ENCODE peak calls at places on chromosomes 11 and 22, in eight cellular contexts. N is T-helper 1 cell; X is chondrocyte; A is hepatic stellate cell; C is EL; E is sigmoid colon; W is WTC11; K is stimulated activated CD8-positive, alpha-beta memory T cell treated with anti-CD3 and anti-CD28 coated beads, Interleukin-2, amount 100 ng/mL, for 1 hour. T is an unnamed sample.

GRCh38 chr11:123316003-123316402 is 114.1 kb upstream of the GRAMD1B start:
- DNase-seq in W (no peak), N (no peak), E (no peak), K (no peak), X (no peak), C (no peak), A (peak), T (no peak)

GRCh38 chr11:113675003-113675471 is 31.1 kb downstream of the TMPRSS5 start:
- DNase-seq in W (no peak), C (peak), A (peak), N (no peak), X (no peak), E (no peak), K (no peak), T (no peak)

GRCh38 chr11:120023120-120023519 is 114.8 kb downstream of the TRIM29 start:
- DNase-seq in E (no peak), W (peak), C (no peak), A (no peak), X (no peak), K (no peak), N (no peak), T (no peak)

GRCh38 chr22:24517446-24517845 is 22.3 kb downstream of the UPB1 start:
- DNase-seq in A (no peak), W (no peak), E (no peak), K (no peak), X (no peak), N (no peak), C (no peak), T (no peak)

GRCh38 chr22:17724678-17725464 is 49.4 kb downstream of the BID start:
- DNase-seq in A (no peak), E (no peak), X (no peak), K (no peak), W (no peak), C (no peak), N (no peak), T (no peak)

GRCh38 chr11:124315052-124315451 is 1.3 kb upstream of the OR8D1 start:
- DNase-seq in W (no peak), E (no peak), C (peak), N (no peak), A (peak), K (no peak), X (no peak), T (no peak)

GRCh38 chr11:121614661-121615240 is 162.0 kb upstream of the SORL1-AS1 start:
- DNase-seq in X (no peak), N (no peak), E (no peak), K (no peak), W (peak), C (no peak), A (no peak), T (no peak)

GRCh38 chr11:3920148-3920852 is 64.8 kb downstream of the STIM1 start:
- DNase-seq in K (peak), X (no peak), E (peak), N (peak), C (peak), A (no peak), W (no peak), T (no peak)

GRCh38 chr11:2321311-2321683 is 19.5 kb downstream of the TSPAN32 start:
- DNase-seq in A (no peak), K (no peak), E (no peak), W (no peak), N (no peak), C (no peak), X (no peak), T (no peak)

GRCh38 chr11:76424379-76424778 is 20.4 kb upstream of the EMSY start:
- DNase-seq in W (no peak), E (no peak), A (no peak), N (no peak), K (no peak), C (no peak), X (no peak), T (no peak)

GRCh38 chr11:110112457-110112856 is 19.3 kb downstream of the ZC3H12C start:
- DNase-seq in A (no peak), E (no peak), X (no peak), C (no peak), W (no peak), K (no peak), N (no peak), T (no peak)

GRCh38 chr11:72441647-72442267 is 7.4 kb upstream of the CLPB start:
- DNase-seq in A (no peak), X (no peak), C (peak), K (no peak), W (no peak), N (no peak), E (no peak), T (no peak)

GRCh38 chr11:46290021-46290420 is 12.6 kb downstream of the CREB3L1 start:
- DNase-seq in C (peak), E (no peak), K (no peak), W (no peak), X (no peak), N (no peak), A (no peak), T (no peak)

GRCh38 chr22:42069801-42070516 is 653 bp downstream of the NAGA start:
- DNase-seq in E (no peak), W (no peak), A (no peak), C (peak), K (no peak), X (no peak), N (no peak), T (no peak)

GRCh38 chr22:41768420-41768819 is 32.1 kb upstream of the CCDC134 start:
- DNase-seq in X (no peak), E (no peak), N (no peak), W (no peak), K (no peak), C (peak), A (no peak), T (no peak)

GRCh38 chr22:25741692-25742626 is at the start of gene MYO18B:
- DNase-seq in A (no peak), X (no peak), E (no peak), N (no peak), C (no peak), K (no peak), W (no peak), T (no peak)

GRCh38 chr11:59802639-59803176 is 7.9 kb downstream of the MRPL16 start:
- DNase-seq in N (peak), A (no peak), X (no peak), K (no peak), E (no peak), C (peak), W (no peak), T (no peak)

GRCh38 chr11:133659542-133660201 is 127.4 kb upstream of the OPCML start:
- DNase-seq in C (no peak), N (no peak), E (no peak), K (no peak), X (no peak), A (no peak), W (no peak), T (peak)

GRCh38 chr22:43088979-43089717 is at the start of gene TTLL1:
- DNase-seq in W (peak), E (peak), K (peak), A (peak), X (no peak), C (peak), N (peak), T (peak)

GRCh38 chr11:47593934-47594855 is at the start of gene C1QTNF4:
- DNase-seq in E (no peak), A (no peak), N (no peak), W (peak), X (no peak), K (no peak), C (no peak), T (peak)

GRCh38 chr11:35362571-35362980 is 56.8 kb downstream of the SLC1A2 start:
- DNase-seq in A (no peak), X (no peak), E (no peak), W (no peak), N (no peak), C (peak), K (no peak), T (no peak)

GRCh38 chr11:48248902-48249301 is 4.0 kb downstream of the OR4X2 start:
- DNase-seq in W (no peak), N (no peak), K (no peak), A (no peak), E (no peak), C (no peak), X (no peak), T (no peak)

GRCh38 chr11:102971766-102972165 is 16.2 kb upstream of the MMP13 start:
- DNase-seq in A (no peak), E (no peak), X (no peak), W (no peak), N (no peak), K (no peak), C (peak), T (no peak)

GRCh38 chr22:22380098-22381030 is 128.2 kb downstream of the ZNF280B start:
- DNase-seq in C (no peak), X (no peak), W (peak), E (no peak), K (no peak), N (no peak), A (no peak), T (peak)

GRCh38 chr22:20437253-20438065 is at the start of gene SCARF2:
- DNase-seq in K (no peak), N (no peak), E (peak), C (peak), X (peak), W (peak), A (peak), T (peak)

GRCh38 chr11:119701591-119702260 is 27.3 kb downstream of the NECTIN1 start:
- DNase-seq in N (no peak), X (no peak), E (no peak), W (no peak), K (no peak), C (no peak), A (no peak), T (peak)

GRCh38 chr11:3894128-3894731 is 38.8 kb downstream of the STIM1 start:
- DNase-seq in N (no peak), E (no peak), K (no peak), W (no peak), A (peak), X (no peak), C (peak), T (no peak)